ENCODE peak calls at places on chromosomes 11 and 22, in five cellular contexts. D is IMR-90, V is WERI-Rb-1, R is amniotic stem cell, M is SIG-M5. N is an unnamed sample.

GRCh38 chr22:46387748-46388147 is 52.2 kb downstream of the TRMU start:
- DNase-seq in M (no peak), V (no peak), R (no peak), D (no peak), N (no peak)

GRCh38 chr11:108084811-108085210 is 36.6 kb upstream of the ACAT1 start:
- DNase-seq in M (no peak), D (no peak), V (no peak), R (no peak), N (no peak)

GRCh38 chr11:35602160-35602793 is 16.0 kb upstream of the FJX1 start:
- DNase-seq in M (no peak), V (no peak), D (no peak), R (no peak), N (no peak)

GRCh38 chr11:126363706-126364245 is 8.3 kb downstream of the ST3GAL4 start:
- DNase-seq in D (no peak), V (no peak), R (no peak), M (no peak), N (peak; percentile 84)

GRCh38 chr22:27212617-27213177 is 555.3 kb downstream of the MIAT start:
- DNase-seq in R (peak; percentile 65), D (peak; percentile 98), V (peak; percentile 70), M (no peak), N (no peak)

GRCh38 chr11:33478111-33478573 is 221.0 kb downstream of the HIPK3 start:
- DNase-seq in V (peak; percentile 40), R (no peak), M (no peak), D (no peak), N (peak; percentile 41)

GRCh38 chr22:27851974-27852713 is 50.6 kb upstream of the MN1 start:
- DNase-seq in V (no peak), M (no peak), R (no peak), D (peak; percentile 58), N (no peak)

GRCh38 chr11:27401280-27401679 is 38.3 kb upstream of the CCDC34 start:
- DNase-seq in M (no peak), D (no peak), V (no peak), R (no peak), N (no peak)

GRCh38 chr11:131370090-131370751 is at the start of gene NTM:
- DNase-seq in R (no peak), V (peak; percentile 87), D (peak; percentile 7), M (no peak), N (peak; percentile 69)

GRCh38 chr11:19368726-19369364 is 128.1 kb upstream of the E2F8 start:
- DNase-seq in D (no peak), R (no peak), M (no peak), V (no peak), N (no peak)

GRCh38 chr11:1220941-1221721 is 1.7 kb upstream of the MUC5B start:
- DNase-seq in M (no peak), V (no peak), D (no peak), R (no peak), N (no peak)